ENCODE peak calls at places on chromosomes 13 and 19, in ten cellular contexts. A is stimulated activated naive CD8-positive, alpha-beta T cell treated with anti-CD3 and anti-CD28 coated beads, Interleukin-15, Interleukin-2, amounts not matched to agents 100 U/mL and 50 U/mL, for 24 hours; M is iris pigment epithelial cell; V is retinal pigment epithelial cell; I is activated CD8-positive, alpha-beta T cell treated with anti-CD3 and anti-CD28 coated beads, Interleukin-2, amount 10 ng/mL, durations not matched to agents 7 days and 5 days; B is stimulated activated CD4-positive, alpha-beta T cell treated with anti-CD3 and anti-CD28 coated beads, TNF-alpha, amount 100 ng/mL, for 1 hour; K is hypothalamus; S is effector memory CD4-positive, alpha-beta T cell; T is hepatic stellate cell; N is foreskin fibroblast. Q is an unnamed sample.

GRCh38 chr19:45423033-45423588 is 606 bp downstream of the ERCC1 start:
- DNase-seq in A (no peak), M (no peak), V (no peak), I (no peak), B (peak), K (no peak), S (no peak), T (no peak), N (no peak), Q (no peak)

GRCh38 chr13:100707818-100708740 is 33.5 kb upstream of the TMTC4 start:
- DNase-seq in A (no peak), M (peak), V (peak), I (no peak), B (no peak), K (no peak), S (no peak), T (no peak), N (no peak), Q (no peak)

GRCh38 chr19:40791996-40792395 is 7.0 kb upstream of the EGLN2 start:
- DNase-seq in A (no peak), M (no peak), V (no peak), I (no peak), B (no peak), K (no peak), S (no peak), T (no peak), N (no peak), Q (no peak)

GRCh38 chr19:56076413-56076998 is 44.6 kb downstream of the ZNF787 start:
- DNase-seq in A (peak), M (peak), V (no peak), I (peak), B (no peak), K (peak), S (no peak), T (peak), N (peak), Q (peak)

GRCh38 chr19:4390017-4390861 is 10.1 kb downstream of the SH3GL1 start:
- DNase-seq in A (no peak), M (peak), V (no peak), I (no peak), B (no peak), K (no peak), S (no peak), T (peak), N (peak), Q (no peak)

GRCh38 chr19:46206176-46206575 is 23.4 kb upstream of the IGFL1 start:
- DNase-seq in A (no peak), M (no peak), V (no peak), I (no peak), B (no peak), K (no peak), S (no peak), T (no peak), N (no peak), Q (no peak)

GRCh38 chr13:58852076-58852475 is 1220.5 kb downstream of the PCDH17 start:
- DNase-seq in A (no peak), M (peak), V (no peak), I (no peak), B (no peak), K (no peak), S (no peak), T (no peak), N (peak), Q (no peak)

GRCh38 chr19:330503-330902 is 14.1 kb downstream of the MIER2 start:
- DNase-seq in A (no peak), M (no peak), V (no peak), I (no peak), B (no peak), K (no peak), S (no peak), T (no peak), N (no peak), Q (no peak)

GRCh38 chr19:4172861-4173473 is 9.4 kb downstream of the SIRT6 start:
- DNase-seq in A (peak), M (peak), V (no peak), I (peak), B (peak), K (peak), S (peak), T (peak), N (peak), Q (peak)

Q was measured in MM.1S.